ENCODE peak calls at places on chromosomes 5 and 9, in four cellular contexts. Z is A549, B is WTC11, E is HepG2. T is an unnamed sample.

GRCh38 chr9:18979367-18979766 is 53.6 kb downstream of the SAXO1 start:
- DNase-seq in Z (no peak), B (no peak), E (no peak), T (no peak)

GRCh38 chr9:4038182-4038723 is 261.6 kb downstream of the GLIS3 start:
- DNase-seq in B (no peak), E (no peak), Z (no peak), T (no peak)

GRCh38 chr5:8730194-8730593 is 815.7 kb downstream of the SEMA5A start:
- DNase-seq in Z (no peak), E (no peak), B (no peak), T (no peak)

GRCh38 chr9:117492476-117492875 is 77.6 kb upstream of the ASTN2 start:
- DNase-seq in Z (no peak), E (no peak), B (no peak), T (no peak)

GRCh38 chr9:128011071-128011817 is 30.5 kb upstream of the EEIG1 start:
- DNase-seq in E (peak), B (no peak), Z (peak), T (no peak)

GRCh38 chr5:42360061-42360460 is 63.2 kb upstream of the GHR start:
- DNase-seq in B (no peak), Z (no peak), E (no peak), T (no peak)

GRCh38 chr5:173671121-173671949 is 54.9 kb upstream of the BOD1 start:
- DNase-seq in Z (no peak), B (no peak), E (peak), T (peak)

GRCh38 chr5:154196955-154197652 is 6.6 kb downstream of the GALNT10 start:
- DNase-seq in E (peak), Z (peak), B (no peak), T (peak)

GRCh38 chr5:54539001-54539400 is 21.4 kb downstream of the SNX18 start:
- DNase-seq in E (no peak), Z (no peak), B (no peak), T (no peak)

GRCh38 chr9:115042781-115043509 is 75.0 kb downstream of the TNC start:
- DNase-seq in Z (no peak), B (no peak), E (no peak), T (no peak)

GRCh38 chr9:27124151-27124550 is 15.1 kb downstream of the TEK start:
- DNase-seq in Z (no peak), B (no peak), E (no peak), T (no peak)

GRCh38 chr5:57174128-57174849 is 430 bp downstream of the GPBP1 start:
- DNase-seq in Z (peak), B (no peak), E (no peak), T (peak)

GRCh38 chr9:77857513-77858298 is 173.9 kb downstream of the GNAQ start:
- DNase-seq in Z (no peak), B (no peak), E (no peak), T (no peak)

GRCh38 chr9:7028591-7028990 is 270.8 kb downstream of the KDM4C start:
- DNase-seq in Z (no peak), B (no peak), E (no peak), T (no peak)

GRCh38 chr9:127519301-127520166 is 68.2 kb downstream of the LRSAM1 start:
- DNase-seq in B (no peak), Z (no peak), E (no peak), T (no peak)

GRCh38 chr5:55903121-55903701 is 52.1 kb downstream of the IL31RA start:
- DNase-seq in B (no peak), Z (peak), E (no peak), T (no peak)

GRCh38 chr9:35748239-35748857 is 680 bp downstream of the GBA2 start:
- DNase-seq in Z (no peak), B (no peak), E (no peak), T (no peak)

GRCh38 chr9:15307523-15307841 is 466 bp upstream of the TTC39B start:
- DNase-seq in Z (no peak), E (no peak), B (no peak), T (no peak)

GRCh38 chr9:37972346-37972745 is 68.4 kb upstream of the SLC25A51 start:
- DNase-seq in B (no peak), Z (no peak), E (no peak), T (peak)

GRCh38 chr5:155085282-155085990 is 71.9 kb downstream of the KIF4B start:
- DNase-seq in B (no peak), Z (no peak), E (no peak), T (no peak)

GRCh38 chr9:136044971-136045594 is 50.0 kb downstream of the NACC2 start:
- DNase-seq in Z (no peak), B (no peak), E (no peak), T (no peak)

GRCh38 chr9:33813712-33814641 is 3.0 kb upstream of the UBE2R2 start:
- DNase-seq in B (no peak), Z (peak), E (peak), T (peak)

GRCh38 chr9:36346578-36346977 is 53.5 kb downstream of the RNF38 start:
- DNase-seq in E (no peak), B (no peak), Z (no peak), T (no peak)

GRCh38 chr5:94707359-94707758 is 88.9 kb downstream of the SLF1 start:
- DNase-seq in B (no peak), Z (no peak), E (no peak), T (no peak)

GRCh38 chr5:173265433-173265832 is 30.4 kb upstream of the NKX2-5 start:
- DNase-seq in E (peak), B (no peak), Z (no peak), T (no peak)

GRCh38 chr5:174420651-174421407 is 303.6 kb upstream of the MSX2 start:
- DNase-seq in E (no peak), Z (no peak), B (no peak), T (no peak)

GRCh38 chr9:124139001-124139400 is 118.7 kb upstream of the NEK6 start:
- DNase-seq in B (no peak), Z (no peak), E (no peak), T (no peak)

GRCh38 chr9:136543830-136544548 is 1.9 kb downstream of the NOTCH1 start:
- DNase-seq in B (no peak), E (peak), Z (no peak), T (no peak)

GRCh38 chr9:115758441-115758840 is 395.1 kb upstream of the PAPPA start:
- DNase-seq in E (no peak), Z (no peak), B (no peak), T (no peak)

GRCh38 chr5:41707853-41708603 is 162.2 kb downstream of the OXCT1 start:
- DNase-seq in B (peak), Z (peak), E (peak), T (peak)

GRCh38 chr5:107557051-107557658 is 113.6 kb downstream of the EFNA5 start:
- DNase-seq in E (no peak), Z (peak), B (peak), T (no peak)

GRCh38 chr5:1781726-1782384 is 17.8 kb downstream of the MRPL36 start:
- DNase-seq in B (no peak), Z (no peak), E (no peak), T (no peak)

DNA sequence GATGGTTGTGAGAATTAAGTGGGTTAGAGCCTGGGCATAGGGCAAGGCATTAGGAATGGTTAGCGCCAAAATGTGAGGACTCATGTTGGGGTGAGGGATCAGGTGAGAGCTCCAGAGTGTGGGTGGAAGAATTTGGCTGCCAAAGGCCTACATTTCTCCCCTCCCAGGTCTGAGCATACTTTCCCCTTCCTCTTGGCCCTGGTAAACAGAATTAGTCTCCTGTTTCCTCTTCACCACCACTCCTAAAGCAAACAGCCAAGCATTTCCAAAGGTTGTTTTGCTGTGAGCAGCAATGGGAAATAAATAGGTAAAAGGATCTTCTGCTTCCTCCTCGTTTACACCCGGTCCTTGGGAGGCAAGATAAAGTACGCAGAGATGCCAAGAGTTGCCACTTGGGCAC is 132.5 kb downstream of the ZSWIM6 start:
- DNase-seq in B (no peak), E (no peak), Z (no peak), T (no peak)
- TF ChIP-seq NR3C1 in B (no peak), E (no peak), Z (no peak), T (no peak)

GRCh38 chr9:86513429-86513828 is 159.2 kb upstream of the TUT7 start:
- DNase-seq in B (no peak), E (no peak), Z (no peak), T (no peak)
- TF ChIP-seq NR3C1 in B (no peak), E (no peak), Z (no peak), T (no peak)

DNA sequence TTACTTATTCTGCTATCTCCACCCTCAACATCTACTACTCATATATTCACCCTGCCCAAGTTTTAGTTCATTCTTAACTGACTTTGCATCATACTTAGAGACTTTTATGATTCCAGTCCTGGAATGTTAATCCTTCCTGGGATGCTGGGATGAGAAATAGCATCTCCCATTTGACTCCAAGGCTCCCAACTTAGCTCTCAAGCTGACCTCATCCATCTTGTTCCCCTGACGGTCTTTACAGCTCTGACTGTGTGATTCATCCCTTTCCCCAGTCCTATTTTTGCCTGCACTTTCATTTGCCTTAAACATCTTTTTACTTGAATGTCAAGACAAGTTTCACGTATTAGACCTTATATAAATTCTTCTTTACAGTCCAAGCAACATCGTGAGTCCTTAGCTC is 297.8 kb downstream of the EPB41L4A start:
- DNase-seq in Z (no peak), E (no peak), B (no peak), T (no peak)
- TF ChIP-seq NR3C1 in Z (no peak), E (no peak), B (no peak), T (no peak)

GRCh38 chr5:128903550-128903949 is 61.7 kb upstream of the SLC27A6 start:
- DNase-seq in E (no peak), B (no peak), Z (no peak), T (no peak)
- TF ChIP-seq NR3C1 in E (no peak), B (no peak), Z (no peak), T (no peak)

GRCh38 chr9:94625835-94626234 is 13.5 kb downstream of the FBP1 start:
- DNase-seq in Z (no peak), B (no peak), E (no peak), T (no peak)

GRCh38 chr9:94624621-94625020 is 14.7 kb downstream of the FBP1 start:
- DNase-seq in Z (no peak), B (no peak), E (no peak), T (no peak)

GRCh38 chr9:94627287-94627686 is 12.0 kb downstream of the FBP1 start:
- DNase-seq in E (no peak), B (no peak), Z (no peak), T (no peak)

GRCh38 chr9:94622087-94622486 is 17.2 kb downstream of the FBP1 start:
- DNase-seq in Z (no peak), B (no peak), E (no peak), T (no peak)

GRCh38 chr9:94623253-94623652 is 16.1 kb downstream of the FBP1 start:
- DNase-seq in Z (peak), E (peak), B (peak), T (peak)
- TF ChIP-seq NR3C1 in Z (no peak), E (no peak), B (no peak), T (no peak)

DNA sequence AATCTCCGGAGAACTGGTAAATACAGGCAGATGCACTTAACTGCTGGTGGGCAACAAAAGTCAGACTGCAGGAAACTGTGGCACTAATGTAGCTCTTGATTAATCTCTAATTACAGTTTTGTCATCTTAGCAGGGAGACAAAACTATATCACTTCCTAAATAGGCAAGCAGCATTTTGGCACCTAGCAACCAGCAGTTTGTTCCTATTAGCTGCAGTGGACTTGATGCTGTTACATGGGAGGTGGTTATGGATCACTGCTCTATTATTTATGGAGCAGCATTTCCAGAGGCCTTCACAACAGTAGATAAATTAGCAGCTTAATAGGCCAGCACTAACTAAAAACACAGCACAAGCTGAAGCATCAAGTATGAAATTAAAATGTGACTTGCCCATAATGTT is 518.3 kb upstream of the ITGA1 start:
- DNase-seq in B (no peak), E (no peak), Z (no peak), T (no peak)
- TF ChIP-seq NR3C1 in B (no peak), E (no peak), Z (no peak), T (no peak)

GRCh38 chr5:141003026-141003425 is 36.8 kb downstream of the PCDHAC2 start:
- DNase-seq in Z (no peak), B (no peak), E (no peak), T (no peak)

GRCh38 chr5:141001466-141001853 is 35.2 kb downstream of the PCDHAC2 start:
- DNase-seq in Z (peak), E (no peak), B (peak), T (no peak)

GRCh38 chr5:141001854-141002666 is 35.8 kb downstream of the PCDHAC2 start:
- DNase-seq in Z (peak), B (peak), E (no peak), T (no peak)

GRCh38 chr5:141002667-141002965 is 36.3 kb downstream of the PCDHAC2 start:
- DNase-seq in Z (no peak), B (no peak), E (no peak), T (no peak)

DNA sequence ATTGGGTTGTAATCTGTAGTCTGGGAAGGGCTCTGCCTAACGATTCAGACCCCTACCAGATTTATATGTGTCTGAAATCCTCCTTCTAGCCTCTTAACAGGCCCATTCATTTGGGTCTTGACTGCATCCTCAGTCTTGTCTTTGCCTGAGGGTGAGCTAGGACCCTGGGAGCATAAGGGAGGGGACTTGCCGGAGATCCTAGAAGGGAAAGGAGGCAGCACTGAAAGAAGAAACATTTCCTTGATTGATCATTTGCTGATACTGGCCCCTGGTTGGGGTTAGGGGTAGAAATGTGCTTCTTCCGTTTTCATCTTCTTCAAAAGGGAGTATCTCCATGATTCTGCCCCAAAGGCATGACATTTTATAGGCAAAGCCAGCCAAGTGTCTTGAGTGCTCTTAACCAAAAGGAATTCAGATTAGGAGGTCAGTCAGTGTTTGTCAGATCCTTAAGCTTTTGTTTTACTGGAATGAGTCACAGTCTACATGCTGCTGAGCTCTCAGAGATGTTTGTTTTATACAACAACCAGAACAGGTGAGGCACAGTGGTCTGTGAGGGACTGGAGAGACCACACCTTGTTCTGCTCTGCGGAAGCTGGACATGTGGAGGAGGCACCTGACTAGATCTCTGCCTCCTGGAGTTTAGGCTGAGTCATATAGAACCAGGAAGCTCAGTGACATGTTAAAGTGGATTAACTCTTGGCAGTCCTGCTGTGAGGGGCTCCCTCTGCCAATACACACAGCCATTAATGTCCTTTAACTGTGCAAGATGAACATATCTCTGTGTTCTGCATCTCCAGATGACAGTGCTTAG is 37.7 kb downstream of the PCDHAC2 start:
- DNase-seq in Z (peak), B (no peak), E (no peak), T (no peak)
- TF ChIP-seq NR3C1 in Z (no peak), B (no peak), E (no peak), T (no peak)

T was measured in K562.